ENCODE peak calls at places on chromosome 19, in ten cellular contexts. K is HFFc6, M is adrenal gland, F is Peyer's patch, H is foreskin fibroblast, Q is mucosa of descending colon, V is GM06990, R is psoas muscle, E is fibroblast of the aortic adventitia, G is ovary. N is an unnamed sample.

GRCh38 chr19:51031880-51032225 is 2.9 kb downstream of the KLK12 start:
- DNase-seq in K (no peak), M (no peak), F (no peak), H (no peak), Q (no peak), V (no peak), R (no peak), E (no peak), G (no peak), N (no peak)

GRCh38 chr19:45103200-45103624 is 10.2 kb downstream of the PPP1R37 start:
- DNase-seq in K (no peak), M (no peak), F (no peak), H (peak; percentile 37), Q (no peak), V (no peak), R (no peak), E (no peak), G (no peak), N (no peak)

GRCh38 chr19:9971341-9971897 is 35.1 kb upstream of the OLFM2 start:
- DNase-seq in K (no peak), M (no peak), F (no peak), H (no peak), Q (no peak), V (no peak), R (no peak), E (no peak), G (no peak), N (no peak)

GRCh38 chr19:38952395-38953165 is 21.8 kb downstream of the MRPS12 start:
- DNase-seq in K (no peak), M (no peak), F (no peak), H (no peak), Q (no peak), V (no peak), R (no peak), E (no peak), G (no peak), N (no peak)

GRCh38 chr19:14063100-14063499 is 1.2 kb upstream of the PALM3 start:
- DNase-seq in K (no peak), M (no peak), F (no peak), H (no peak), Q (no peak), V (no peak), R (no peak), E (no peak), G (no peak), N (no peak)

GRCh38 chr19:47107201-47107952 is 6.2 kb downstream of the ZC3H4 start:
- DNase-seq in K (no peak), M (no peak), F (no peak), H (peak; percentile 23), Q (no peak), V (no peak), R (no peak), E (peak; percentile 41), G (no peak), N (no peak)

GRCh38 chr19:13705201-13705600 is 59.1 kb upstream of the MRI1 start:
- DNase-seq in K (no peak), M (no peak), F (no peak), H (no peak), Q (no peak), V (no peak), R (no peak), E (no peak), G (no peak), N (no peak)

GRCh38 chr19:45645631-45646344 is 6.6 kb upstream of the EML2 start:
- DNase-seq in K (peak; percentile 71), M (peak; percentile 92), F (peak; percentile 73), H (peak; percentile 70), Q (peak; percentile 84), V (peak; percentile 88), R (peak; percentile 62), E (peak; percentile 69), G (peak; percentile 33), N (peak; percentile 81)

GRCh38 chr19:42233106-42233505 is 9.3 kb downstream of the GSK3A start:
- DNase-seq in K (no peak), M (no peak), F (no peak), H (no peak), Q (no peak), V (no peak), R (no peak), E (no peak), G (no peak), N (no peak)

GRCh38 chr19:51698296-51698695 is 5.2 kb downstream of the SPACA6 start:
- DNase-seq in K (peak; percentile 29), M (peak; percentile 54), F (no peak), H (no peak), Q (no peak), V (no peak), R (no peak), E (peak; percentile 30), G (no peak), N (no peak)

GRCh38 chr19:55305983-55306562 is 19.1 kb downstream of the TMEM150B start:
- DNase-seq in K (no peak), M (peak; percentile 87), F (no peak), H (no peak), Q (no peak), V (no peak), R (peak; percentile 15), E (no peak), G (no peak), N (no peak)

GRCh38 chr19:8811315-8812172 is 20.6 kb downstream of the ZNF558 start:
- DNase-seq in K (peak; percentile 5), M (no peak), F (no peak), H (no peak), Q (no peak), V (no peak), R (no peak), E (no peak), G (no peak), N (no peak)

GRCh38 chr19:5719961-5720790 is at the start of the genes CATSPERD and LONP1:
- DNase-seq in K (peak; percentile 98), M (peak; percentile 99), F (peak; percentile 99), H (peak; percentile 99), Q (peak; percentile 99), V (peak; percentile 98), R (peak; percentile 99), E (peak; percentile 99), G (peak; percentile 98), N (peak; percentile 99)
- TF ChIP-seq CTCF in K (peak; percentile 86), M (peak; percentile 97), F (peak; percentile 91), H (peak; percentile 93), Q (peak; percentile 90), V (peak; percentile 93), R (peak; percentile 88), E (peak; percentile 96), G (peak; percentile 97), N (peak; percentile 88)

GRCh38 chr19:40529093-40529954 is 47.3 kb upstream of the SHKBP1 start:
- DNase-seq in K (peak; percentile 26), M (peak; percentile 94), F (peak; percentile 89), H (peak; percentile 62), Q (peak; percentile 88), V (peak; percentile 89), R (peak; percentile 85), E (peak; percentile 71), G (peak; percentile 87), N (peak; percentile 88)

GRCh38 chr19:40528533-40529092 is 48.1 kb upstream of the SHKBP1 start:
- DNase-seq in K (no peak), M (no peak), F (no peak), H (no peak), Q (no peak), V (no peak), R (no peak), E (no peak), G (no peak), N (no peak)

GRCh38 chr19:40533508-40533907 is 43.2 kb upstream of the SHKBP1 start:
- DNase-seq in K (no peak), M (no peak), F (no peak), H (no peak), Q (no peak), V (no peak), R (no peak), E (no peak), G (no peak), N (no peak)

GRCh38 chr19:40528078-40528477 is 48.6 kb upstream of the SHKBP1 start:
- DNase-seq in K (no peak), M (no peak), F (no peak), H (no peak), Q (no peak), V (no peak), R (no peak), E (no peak), G (no peak), N (no peak)

GRCh38 chr19:40530091-40530901 is 46.4 kb upstream of the SHKBP1 start:
- DNase-seq in K (no peak), M (no peak), F (no peak), H (no peak), Q (peak; percentile 49), V (no peak), R (no peak), E (no peak), G (peak; percentile 59), N (no peak)
- TF ChIP-seq CTCF in K (peak; percentile 16), M (no peak), F (no peak), H (no peak), Q (no peak), V (peak; percentile 21), R (peak; percentile 11), E (peak; percentile 18), G (no peak), N (peak; percentile 24)

DNA sequence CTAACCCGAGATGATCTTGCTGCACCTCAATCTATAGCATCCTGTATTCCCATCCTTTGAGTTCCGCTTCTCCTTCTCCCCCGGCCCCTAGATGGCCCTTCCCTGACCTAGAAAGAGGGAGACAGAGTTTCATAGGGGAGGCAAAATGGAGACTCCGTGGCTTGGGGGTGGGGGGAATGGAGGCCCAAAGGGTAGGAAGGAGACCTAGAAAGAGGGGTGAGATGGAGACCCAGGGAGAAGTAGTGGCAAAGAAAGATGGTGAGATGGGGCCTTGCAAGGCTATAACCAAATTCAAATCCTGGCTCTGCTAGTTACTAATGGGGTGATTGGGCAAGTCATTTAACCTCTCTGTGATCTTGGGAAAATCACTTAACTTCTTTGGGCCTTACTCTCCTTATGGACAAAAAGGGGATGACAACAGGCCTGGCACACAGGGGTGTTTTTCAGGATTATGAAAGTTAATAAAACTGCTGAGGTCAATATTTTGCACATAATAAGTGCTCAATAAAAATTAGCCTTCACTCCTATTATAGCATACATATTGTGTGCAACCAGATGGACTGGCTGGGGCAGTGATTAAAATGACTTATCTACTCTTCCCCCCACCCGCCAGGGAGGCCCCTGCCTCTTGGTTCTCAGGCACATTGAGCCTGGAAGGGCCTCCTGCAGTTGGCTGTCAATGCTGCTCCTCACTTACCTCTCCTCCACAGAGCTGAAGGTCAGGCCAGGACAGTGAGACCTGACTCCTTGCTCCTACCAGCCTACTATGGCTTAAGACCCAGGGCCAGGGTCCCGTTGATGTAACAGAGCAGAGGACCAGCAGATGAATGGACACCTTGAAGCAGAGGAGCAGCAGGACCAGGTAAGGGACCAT is 623 bp downstream of the SPHK2 start:
- DNase-seq in K (peak; percentile 53), M (peak; percentile 69), F (peak; percentile 50), H (no peak), Q (no peak), V (no peak), R (no peak), E (no peak), G (no peak), N (no peak)
- TF ChIP-seq CTCF in K (peak; percentile 48), M (peak; percentile 28), F (no peak), H (no peak), Q (peak; percentile 10), V (no peak), R (no peak), E (no peak), G (peak; percentile 14), N (peak; percentile 35)

GRCh38 chr19:12139885-12140544 is at the start of gene ZNF20:
- DNase-seq in K (peak; percentile 94), M (peak; percentile 98), F (peak; percentile 98), H (peak; percentile 91), Q (peak; percentile 97), V (peak; percentile 94), R (peak; percentile 95), E (peak; percentile 89), G (peak; percentile 96), N (peak; percentile 96)
- TF ChIP-seq CTCF in K (no peak), M (no peak), F (no peak), H (no peak), Q (no peak), V (no peak), R (no peak), E (no peak), G (no peak), N (no peak)

N was measured in type B pancreatic cell.